ENCODE peak calls at places on chromosome X, in ten cellular contexts. J is ecto neural progenitor cell; L is ACHN; P is D341Med; H is HCEC 1CT; S is upper lobe of right lung; A is left ventricle myocardium superior; D is amygdala; I is activated T-helper 1 cell treated with anti-CD3 and anti-CD28 coated beads, Interleukin-12 subunit alpha, Interleukin-12 subunit beta, Interleukin-2, Interleukin-4 antibody, amounts not matched to agents 30 ng/mL and 10 ng/mL and 1 ng/mL, durations not matched to agents 14 hours and 24 hours and 36 hours; O is activated CD4-positive, alpha-beta T cell treated with anti-CD3 and anti-CD28 coated beads, Interleukin-2, amount 50 U/mL, for 1 hour. M is an unnamed sample.

GRCh38 chrX:74389016-74389415 is 32.3 kb upstream of the SLC16A2 start:
- DNase-seq in J (no peak), L (no peak), P (no peak), H (no peak), S (no peak), A (no peak), D (no peak), I (no peak), O (no peak), M (no peak)

GRCh38 chrX:123487674-123488073 is 245.2 kb downstream of the THOC2 start:
- DNase-seq in J (no peak), L (no peak), P (no peak), H (no peak), S (no peak), A (no peak), D (no peak), I (no peak), O (no peak), M (no peak)

GRCh38 chrX:100980608-100981497 is 11.3 kb downstream of the ARL13A start:
- DNase-seq in J (no peak), L (peak), P (no peak), H (peak), S (peak), A (no peak), D (no peak), I (no peak), O (no peak), M (no peak)

GRCh38 chrX:155071694-155072215 is 447 bp downstream of the BRCC3 start:
- DNase-seq in J (no peak), L (no peak), P (no peak), H (no peak), S (no peak), A (no peak), D (no peak), I (no peak), O (no peak), M (no peak)

GRCh38 chrX:7606253-7606652 is 236.7 kb upstream of the VCX start:
- DNase-seq in J (no peak), L (no peak), P (no peak), H (no peak), S (no peak), A (no peak), D (no peak), I (no peak), O (no peak), M (no peak)

GRCh38 chrX:97563531-97564133 is 679.9 kb downstream of the RPA4 start:
- DNase-seq in J (no peak), L (peak), P (no peak), H (peak), S (no peak), A (peak), D (peak), I (peak), O (peak), M (peak)

GRCh38 chrX:140521393-140521792 is 16.5 kb upstream of the SOX3 start:
- DNase-seq in J (no peak), L (no peak), P (no peak), H (no peak), S (no peak), A (no peak), D (no peak), I (no peak), O (no peak), M (no peak)

GRCh38 chrX:114997779-114998178 is 19.6 kb downstream of the IL13RA2 start:
- DNase-seq in J (no peak), L (no peak), P (no peak), H (no peak), S (no peak), A (no peak), D (no peak), I (no peak), O (no peak), M (no peak)

GRCh38 chrX:41922694-41923171 is 621 bp downstream of the CASK start:
- DNase-seq in J (peak), L (peak), P (peak), H (peak), S (peak), A (peak), D (peak), I (peak), O (peak), M (peak)

GRCh38 chrX:40843643-40844042 is 108.3 kb upstream of the MED14 start:
- DNase-seq in J (no peak), L (no peak), P (no peak), H (no peak), S (no peak), A (no peak), D (no peak), I (no peak), O (no peak), M (no peak)

GRCh38 chrX:44017726-44018125 is 44.5 kb upstream of the NDP start:
- DNase-seq in J (no peak), L (no peak), P (no peak), H (no peak), S (no peak), A (no peak), D (no peak), I (no peak), O (no peak), M (no peak)

GRCh38 chrX:48521353-48522243 is at the start of gene EBP:
- DNase-seq in J (peak), L (peak), P (peak), H (peak), S (peak), A (peak), D (peak), I (peak), O (peak), M (peak)

GRCh38 chrX:49155243-49155899 is 7.2 kb upstream of the MAGIX start:
- DNase-seq in J (no peak), L (no peak), P (peak), H (peak), S (no peak), A (no peak), D (peak), I (peak), O (no peak), M (peak)

GRCh38 chrX:2401201-2401589 is 99.6 kb downstream of the DHRSX start:
- DNase-seq in J (no peak), L (no peak), P (peak), H (no peak), S (no peak), A (no peak), D (no peak), I (no peak), O (no peak), M (no peak)

GRCh38 chrX:131704136-131704695 is 160.3 kb downstream of the OR13H1 start:
- DNase-seq in J (no peak), L (peak), P (no peak), H (peak), S (no peak), A (no peak), D (peak), I (no peak), O (no peak), M (peak)

GRCh38 chrX:14095702-14096101 is 66.0 kb upstream of the GEMIN8 start:
- DNase-seq in J (peak), L (peak), P (peak), H (peak), S (no peak), A (no peak), D (no peak), I (peak), O (peak), M (peak)

GRCh38 chrX:77446029-77446585 is 1.1 kb upstream of the FGF16 start:
- DNase-seq in J (peak), L (no peak), P (no peak), H (no peak), S (peak), A (peak), D (no peak), I (no peak), O (no peak), M (peak)

GRCh38 chrX:107619836-107620235 is 8.5 kb upstream of the PRPS1 start:
- DNase-seq in J (no peak), L (no peak), P (no peak), H (no peak), S (no peak), A (no peak), D (no peak), I (no peak), O (no peak), M (no peak)

GRCh38 chrX:24292358-24292757 is 21.5 kb downstream of the SUPT20HL2 start:
- DNase-seq in J (no peak), L (no peak), P (no peak), H (no peak), S (no peak), A (no peak), D (no peak), I (no peak), O (no peak), M (peak)

GRCh38 chrX:31706456-31706855 is 634.6 kb upstream of the FTHL17 start:
- DNase-seq in J (no peak), L (no peak), P (no peak), H (no peak), S (no peak), A (no peak), D (no peak), I (no peak), O (no peak), M (no peak)

GRCh38 chrX:40132751-40133150 is 35.0 kb upstream of the BCOR start:
- DNase-seq in J (no peak), L (peak), P (no peak), H (peak), S (no peak), A (peak), D (no peak), I (no peak), O (no peak), M (peak)

GRCh38 chrX:83469551-83469950 is 38.5 kb upstream of the POU3F4 start:
- DNase-seq in J (no peak), L (peak), P (peak), H (no peak), S (no peak), A (no peak), D (peak), I (no peak), O (no peak), M (peak)

GRCh38 chrX:115911967-115912366 is 258.6 kb upstream of the AGTR2 start:
- DNase-seq in J (no peak), L (no peak), P (no peak), H (no peak), S (no peak), A (no peak), D (no peak), I (no peak), O (no peak), M (no peak)

GRCh38 chrX:48800574-48801280 is 1.1 kb upstream of the HDAC6 start:
- DNase-seq in J (no peak), L (no peak), P (no peak), H (no peak), S (no peak), A (no peak), D (peak), I (no peak), O (no peak), M (no peak)

GRCh38 chrX:73850124-73851013 is 287.4 kb downstream of the CHIC1 start:
- DNase-seq in J (no peak), L (peak), P (peak), H (peak), S (no peak), A (no peak), D (peak), I (no peak), O (no peak), M (peak)

GRCh38 chrX:106959897-106960296 is 39.7 kb downstream of the CLDN2 start:
- DNase-seq in J (no peak), L (peak), P (peak), H (no peak), S (no peak), A (no peak), D (no peak), I (no peak), O (no peak), M (no peak)

GRCh38 chrX:100622989-100623388 is 13.6 kb downstream of the TSPAN6 start:
- DNase-seq in J (no peak), L (no peak), P (no peak), H (no peak), S (no peak), A (peak), D (no peak), I (no peak), O (no peak), M (no peak)

GRCh38 chrX:10681167-10681566 is 60.8 kb upstream of the MID1 start:
- DNase-seq in J (no peak), L (no peak), P (no peak), H (no peak), S (no peak), A (no peak), D (no peak), I (no peak), O (no peak), M (no peak)